ENCODE peak calls at places on chromosomes 7 and 10, in seven cellular contexts. X is hepatocyte, U is retinal pigment epithelial cell, E is fibroblast of lung, R is cardiac fibroblast, B is astrocyte of the spinal cord, V is GM06990. F is an unnamed sample.

GRCh38 chr10:5040781-5041470 is 37.3 kb upstream of the AKR1C2 start:
- DNase-seq in X (no peak), V (no peak), B (peak; percentile 6), R (peak; percentile 54), E (no peak), U (no peak), F (peak; percentile 48)

GRCh38 chr10:52768114-52768532 is 4.5 kb downstream of the MBL2 start:
- DNase-seq in X (no peak), U (no peak), E (no peak), V (no peak), R (no peak), B (no peak), F (no peak)

GRCh38 chr10:86333813-86334514 is 32.6 kb downstream of the GRID1 start:
- DNase-seq in B (no peak), X (no peak), E (no peak), V (no peak), U (no peak), R (no peak), F (no peak)

GRCh38 chr10:8396675-8397074 is 342.2 kb downstream of the GATA3 start:
- DNase-seq in R (peak; percentile 69), B (no peak), X (no peak), E (no peak), V (no peak), U (no peak), F (no peak)

GRCh38 chr7:80478683-80479082 is 33.2 kb downstream of the GNAT3 start:
- DNase-seq in R (peak; percentile 76), E (peak; percentile 52), V (no peak), U (peak; percentile 48), X (no peak), B (peak; percentile 64), F (peak; percentile 39)

GRCh38 chr10:96229568-96230030 is 41.8 kb downstream of the BLNK start:
- DNase-seq in R (peak; percentile 62), U (peak; percentile 19), X (peak; percentile 88), B (peak; percentile 58), E (peak; percentile 69), V (peak; percentile 80), F (no peak)

GRCh38 chr7:108002726-108003590 is at the start of gene LAMB1:
- DNase-seq in V (no peak), R (peak; percentile 87), U (no peak), B (peak; percentile 88), X (peak; percentile 89), E (peak; percentile 87), F (no peak)

GRCh38 chr10:47036771-47037170 is 125.5 kb downstream of the PTPN20 start:
- DNase-seq in E (no peak), U (no peak), B (no peak), X (no peak), R (no peak), V (no peak), F (no peak)

DNA sequence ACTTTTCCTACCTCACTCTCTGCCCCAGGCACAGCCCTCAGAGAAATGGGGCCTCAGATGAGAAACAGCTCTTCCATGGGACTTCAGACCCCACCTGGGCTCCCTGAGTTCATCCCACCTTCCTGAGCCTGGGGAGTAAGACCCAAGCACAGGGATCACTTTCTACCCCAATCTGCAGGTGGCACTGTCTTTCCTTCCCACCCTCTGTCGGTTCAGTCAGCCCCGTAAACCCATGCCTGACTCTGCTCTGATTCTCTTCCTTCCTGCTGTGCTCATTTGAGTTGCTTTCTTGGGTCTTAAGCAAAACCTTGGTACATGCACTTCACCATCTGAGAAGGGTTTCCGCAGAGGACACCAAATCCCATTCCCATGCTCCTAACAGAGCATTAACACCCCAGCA is 306.4 kb upstream of the CDC14C start:
- DNase-seq in B (no peak), R (no peak), U (no peak), E (no peak), V (no peak), X (no peak), F (no peak)
- H3K4me3 ChIP-seq in B (no peak overlapping the region), R (no peak overlapping the region), U (no peak overlapping the region), E (no peak overlapping the region), V (no peak overlapping the region), X (no peak overlapping the region), F (no peak overlapping the region)

GRCh38 chr7:1020849-1021251 is 23.5 kb upstream of the GPR146 start:
- DNase-seq in X (no peak), E (no peak), B (no peak), U (no peak), V (no peak), R (no peak), F (no peak)
- TF ChIP-seq CTCF in X (peak; percentile 4), E (no peak), B (no peak), U (peak; percentile 32), V (peak; percentile 10), R (no peak), F (no peak)

DNA sequence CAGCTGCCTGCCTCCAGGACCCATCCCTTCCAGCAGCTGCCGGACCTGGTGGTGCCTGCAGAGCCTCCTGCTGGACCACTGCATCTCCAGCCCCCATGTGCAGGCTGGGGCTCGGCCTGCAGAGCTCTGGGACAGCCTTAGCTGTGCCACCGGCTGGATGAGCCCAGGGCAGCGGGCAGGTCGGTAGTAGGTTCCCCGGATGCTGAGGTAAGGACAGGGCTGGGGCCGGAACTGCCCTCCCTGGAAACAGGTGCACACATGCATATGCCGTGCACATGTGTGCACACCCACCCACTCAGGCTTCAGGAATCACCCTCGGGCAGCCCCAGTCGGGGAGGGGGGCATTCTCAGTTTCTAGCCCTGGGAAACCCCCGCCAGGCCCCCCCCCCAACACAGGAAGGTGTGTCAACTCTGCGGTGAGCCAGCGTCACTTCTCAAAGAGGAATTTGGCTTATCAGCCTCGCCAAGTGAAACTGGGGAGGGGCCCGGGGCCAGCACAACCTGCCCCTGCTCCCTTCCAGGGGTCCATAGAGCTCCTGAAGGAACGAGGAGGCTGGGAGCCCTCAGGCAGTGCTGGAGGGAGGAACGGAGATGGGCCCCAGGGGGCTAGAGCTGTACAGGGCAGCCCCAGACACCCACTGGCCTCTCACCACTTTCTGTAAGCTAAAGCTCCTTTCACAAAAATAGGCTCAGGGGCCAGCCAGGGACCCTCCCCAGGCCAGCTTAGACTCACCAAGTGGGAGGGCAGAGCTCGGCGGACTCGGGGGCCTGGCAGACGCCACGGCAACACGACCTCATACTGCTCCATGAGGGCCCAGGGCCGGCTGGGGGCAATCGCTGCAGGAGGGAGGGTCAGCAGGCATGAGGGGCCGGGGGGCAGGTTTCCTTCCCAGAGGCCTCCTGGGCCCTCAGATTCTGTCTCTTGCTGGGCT is 1.7 kb downstream of the ADAM8 start:
- DNase-seq in U (no peak), X (peak; percentile 42), B (no peak), R (no peak), E (no peak), V (peak; percentile 83), F (no peak)
- H3K4me3 ChIP-seq in U (peak overlapping the region; percentile 31), X (no peak overlapping the region), B (no peak overlapping the region), R (no peak overlapping the region), E (no peak overlapping the region), V (peak overlapping the region; percentile 92), F (no peak overlapping the region)

GRCh38 chr7:34734786-34735185 is 76.8 kb downstream of the NPSR1 start:
- DNase-seq in V (no peak), U (no peak), B (no peak), E (no peak), R (peak; percentile 9), X (no peak), F (no peak)
- TF ChIP-seq CTCF in V (no peak), U (no peak), B (no peak), E (no peak), R (no peak), X (no peak), F (no peak)

GRCh38 chr10:63866075-63866746 is 345.0 kb downstream of the REEP3 start:
- DNase-seq in V (peak; percentile 9), U (peak; percentile 18), R (peak; percentile 70), E (peak; percentile 58), X (peak; percentile 84), B (peak; percentile 52), F (peak; percentile 4)
- H3K4me3 ChIP-seq in V (no peak overlapping the region), U (no peak overlapping the region), R (no peak overlapping the region), E (no peak overlapping the region), X (no peak overlapping the region), B (peak overlapping the region; percentile 9), F (no peak overlapping the region)